ENCODE peak calls at places on chromosomes 7 and 10, in ten cellular contexts. F, Z, V, N, W, C, X, B, J and D are unnamed samples.

GRCh38 chr7:47405921-47406765 is 175.8 kb downstream of the TNS3 start:
- DNase-seq in C (no peak), J (peak), Z (no peak), N (peak), V (no peak), F (no peak), B (peak), X (no peak), W (no peak), D (no peak)

GRCh38 chr7:24755096-24755495 is 2.2 kb downstream of the GSDME start:
- DNase-seq in N (no peak), Z (no peak), V (no peak), X (no peak), W (no peak), B (peak), J (peak), F (no peak), C (no peak), D (no peak)

GRCh38 chr10:60200012-60200681 is 189.5 kb downstream of the ANK3 start:
- DNase-seq in Z (no peak), X (no peak), J (no peak), C (no peak), F (no peak), N (no peak), B (no peak), W (no peak), V (no peak), D (no peak)

GRCh38 chr7:143410523-143411004 is 1.9 kb upstream of the EPHA1 start:
- DNase-seq in N (no peak), X (no peak), V (no peak), W (no peak), C (no peak), B (no peak), F (no peak), Z (no peak), J (no peak), D (no peak)

GRCh38 chr7:122901250-122901649 is 15.0 kb upstream of the CADPS2 start:
- DNase-seq in Z (no peak), B (no peak), N (no peak), F (no peak), W (no peak), X (no peak), V (no peak), C (no peak), J (no peak), D (no peak)

GRCh38 chr10:79024716-79025112 is 44.1 kb upstream of the ZMIZ1 start:
- DNase-seq in C (no peak), Z (no peak), B (no peak), V (no peak), F (no peak), J (no peak), W (no peak), N (no peak), X (no peak), D (no peak)

GRCh38 chr10:116632831-116633600 is 12.3 kb downstream of the PNLIPRP2 start:
- DNase-seq in Z (no peak), J (no peak), W (no peak), X (no peak), F (no peak), B (no peak), C (no peak), V (no peak), N (no peak), D (no peak)

GRCh38 chr7:108016841-108017775 is 14.1 kb upstream of the LAMB1 start:
- DNase-seq in F (no peak), J (peak), B (peak), N (no peak), Z (no peak), X (no peak), W (peak), C (no peak), V (no peak), D (no peak)

GRCh38 chr7:120170849-120171248 is 102.1 kb upstream of the KCND2 start:
- DNase-seq in J (peak), Z (peak), X (no peak), B (peak), W (no peak), N (no peak), F (no peak), V (no peak), C (no peak), D (no peak)

GRCh38 chr7:99557196-99557607 is 1.2 kb upstream of the ZNF655 start:
- DNase-seq in V (no peak), W (no peak), F (no peak), C (no peak), N (no peak), Z (no peak), B (no peak), J (no peak), X (no peak), D (no peak)

GRCh38 chr7:30447466-30447865 is 31.1 kb downstream of the NOD1 start:
- DNase-seq in V (no peak), F (no peak), B (no peak), J (no peak), X (no peak), Z (no peak), C (no peak), W (no peak), N (no peak), D (no peak)

GRCh38 chr7:30920584-30921539 is 9.2 kb downstream of the AQP1 start:
- DNase-seq in Z (peak), F (no peak), N (peak), B (no peak), C (no peak), X (no peak), W (peak), V (no peak), J (peak), D (peak)

GRCh38 chr7:111424768-111425167 is 137.5 kb downstream of the IMMP2L start:
- DNase-seq in B (peak), Z (peak), N (no peak), W (no peak), X (no peak), J (peak), F (no peak), V (no peak), C (no peak), D (no peak)

GRCh38 chr7:134741901-134742635 is 37.4 kb upstream of the CALD1 start:
- DNase-seq in J (peak), X (no peak), F (no peak), N (no peak), B (peak), V (peak), Z (peak), C (no peak), W (no peak), D (no peak)

GRCh38 chr7:114653391-114654088 is 238.9 kb downstream of the FOXP2 start:
- DNase-seq in Z (no peak), W (no peak), N (no peak), X (no peak), B (no peak), C (no peak), V (no peak), F (no peak), J (no peak), D (no peak)

GRCh38 chr7:74410772-74411171 is 42.9 kb upstream of the GTF2IRD1 start:
- DNase-seq in Z (no peak), B (no peak), C (no peak), V (no peak), N (no peak), W (no peak), F (no peak), J (no peak), X (no peak), D (no peak)